ENCODE peak calls at places on chromosomes 16 and 17, in five cellular contexts. G is H1, L is transverse colon, U is stomach, K is K562. F is an unnamed sample.

GRCh38 chr17:14525551-14526455 is 224.9 kb downstream of the HS3ST3B1 start:
- DNase-seq in K (no peak), L (no peak), U (no peak), G (peak; percentile 56), F (no peak)

GRCh38 chr17:19448341-19449268 is 37.6 kb downstream of the RNF112 start:
- DNase-seq in K (no peak), G (no peak), L (no peak), U (no peak), F (peak; percentile 57)

GRCh38 chr17:77240976-77241375 is 100.2 kb downstream of the SEC14L1 start:
- DNase-seq in K (no peak), G (no peak), U (no peak), L (no peak), F (no peak)

GRCh38 chr16:4067262-4068001 is 48.8 kb downstream of the ADCY9 start:
- DNase-seq in G (no peak), U (no peak), K (no peak), L (no peak), F (peak; percentile 35)

GRCh38 chr16:48526058-48526957 is 83.7 kb downstream of the N4BP1 start:
- DNase-seq in K (no peak), U (peak; percentile 57), G (peak; percentile 50), L (peak; percentile 81), F (no peak)

GRCh38 chr16:84689126-84689525 is 10.7 kb upstream of the USP10 start:
- DNase-seq in U (no peak), L (no peak), K (no peak), G (no peak), F (no peak)

GRCh38 chr16:30740364-30741251 is 7.6 kb upstream of the PHKG2 start:
- DNase-seq in U (peak; percentile 95), G (no peak), L (peak; percentile 92), K (peak; percentile 61), F (peak; percentile 78)

GRCh38 chr16:22070361-22071351 is 21.7 kb upstream of the VWA3A start:
- DNase-seq in G (no peak), U (peak; percentile 37), K (no peak), L (no peak), F (no peak)

GRCh38 chr17:46191332-46192210 is 1.7 kb downstream of the KANSL1 start:
- DNase-seq in G (no peak), L (peak; percentile 38), U (no peak), K (peak; percentile 52), F (no peak)

GRCh38 chr17:66920965-66921364 is 43.5 kb upstream of the CACNG4 start:
- DNase-seq in G (no peak), U (no peak), L (no peak), K (no peak), F (no peak)

GRCh38 chr16:57694556-57695377 is at the start of gene DRC7:
- DNase-seq in G (peak; percentile 19), L (peak; percentile 25), K (peak; percentile 82), U (peak; percentile 57), F (no peak)

GRCh38 chr17:79923974-79924638 is 84.9 kb upstream of the CBX4 start:
- DNase-seq in K (peak; percentile 76), G (peak; percentile 50), U (peak; percentile 70), L (peak; percentile 82), F (no peak)

GRCh38 chr16:46620265-46621005 is 744 bp downstream of the SHCBP1 start:
- DNase-seq in K (peak; percentile 22), G (no peak), U (no peak), L (no peak), F (no peak)

GRCh38 chr16:626787-627457 is 3.9 kb upstream of the WFIKKN1 start:
- DNase-seq in L (no peak), K (peak; percentile 55), U (no peak), G (no peak), F (no peak)

GRCh38 chr16:87344931-87345631 is 27.9 kb upstream of the C16orf95 start:
- DNase-seq in U (peak; percentile 34), K (no peak), L (peak; percentile 67), G (no peak), F (no peak)

GRCh38 chr16:525520-526180 is 1.9 kb upstream of the CAPN15 start:
- DNase-seq in L (no peak), U (no peak), G (no peak), K (no peak), F (no peak)

GRCh38 chr16:81697886-81698635 is 81.0 kb upstream of the PLCG2 start:
- DNase-seq in L (no peak), K (no peak), U (no peak), G (no peak), F (no peak)

GRCh38 chr17:76578376-76578775 is 7.3 kb downstream of the ST6GALNAC2 start:
- DNase-seq in G (no peak), U (peak; percentile 40), K (no peak), L (no peak), F (no peak)

GRCh38 chr16:71409038-71409775 is 32.6 kb downstream of the TLE7 start:
- DNase-seq in K (no peak), L (no peak), G (no peak), U (no peak), F (no peak)

GRCh38 chr16:57106767-57107166 is 14.4 kb downstream of the CPNE2 start:
- DNase-seq in K (no peak), U (no peak), L (no peak), G (no peak), F (no peak)

GRCh38 chr17:13283606-13284005 is 265.8 kb upstream of the ELAC2 start:
- DNase-seq in L (no peak), G (no peak), U (no peak), K (no peak), F (no peak)

GRCh38 chr16:1708768-1709180 is 2.8 kb downstream of the MAPK8IP3 start:
- DNase-seq in K (peak; percentile 50), U (no peak), G (no peak), L (no peak), F (no peak)

GRCh38 chr16:11806721-11807120 is 9.7 kb upstream of the ZC3H7A start:
- DNase-seq in K (no peak), G (no peak), L (no peak), U (no peak), F (no peak)

GRCh38 chr17:63960430-63960829 is 12.3 kb downstream of the SCN4A start:
- DNase-seq in G (no peak), K (no peak), L (no peak), U (no peak), F (no peak)

GRCh38 chr17:4553669-4554068 is 1.5 kb downstream of the MYBBP1A start:
- DNase-seq in G (no peak), K (no peak), U (no peak), L (no peak), F (no peak)

GRCh38 chr16:28984619-28985135 is at the start of gene LAT:
- DNase-seq in L (peak; percentile 56), K (no peak), G (no peak), U (peak; percentile 40), F (no peak)

GRCh38 chr17:35373984-35374765 is 754 bp upstream of the SLFN11 start:
- DNase-seq in U (peak; percentile 47), K (no peak), G (no peak), L (peak; percentile 49), F (peak; percentile 39)

GRCh38 chr17:12618557-12618956 is 47.1 kb upstream of the MYOCD start:
- DNase-seq in U (no peak), L (no peak), G (no peak), K (no peak), F (no peak)

GRCh38 chr17:76199466-76199865 is 40.8 kb downstream of the RNF157 start:
- DNase-seq in U (no peak), L (no peak), K (no peak), G (no peak), F (no peak)

GRCh38 chr17:80816241-80817103 is 175.2 kb upstream of the CHMP6 start:
- DNase-seq in G (no peak), U (no peak), K (no peak), L (no peak), F (no peak)

GRCh38 chr17:3510090-3510489 is 34.3 kb downstream of the ASPA start:
- DNase-seq in L (no peak), U (no peak), G (no peak), K (no peak), F (no peak)

GRCh38 chr17:3514873-3515272 is 39.1 kb downstream of the ASPA start:
- DNase-seq in G (no peak), K (no peak), U (no peak), L (no peak), F (no peak)

GRCh38 chr17:3513305-3514035 is 37.7 kb downstream of the ASPA start:
- DNase-seq in U (no peak), G (no peak), K (peak; percentile 39), L (no peak), F (no peak)

GRCh38 chr17:3511841-3512511 is 36.2 kb downstream of the ASPA start:
- DNase-seq in U (no peak), G (no peak), L (no peak), K (no peak), F (no peak)

DNA sequence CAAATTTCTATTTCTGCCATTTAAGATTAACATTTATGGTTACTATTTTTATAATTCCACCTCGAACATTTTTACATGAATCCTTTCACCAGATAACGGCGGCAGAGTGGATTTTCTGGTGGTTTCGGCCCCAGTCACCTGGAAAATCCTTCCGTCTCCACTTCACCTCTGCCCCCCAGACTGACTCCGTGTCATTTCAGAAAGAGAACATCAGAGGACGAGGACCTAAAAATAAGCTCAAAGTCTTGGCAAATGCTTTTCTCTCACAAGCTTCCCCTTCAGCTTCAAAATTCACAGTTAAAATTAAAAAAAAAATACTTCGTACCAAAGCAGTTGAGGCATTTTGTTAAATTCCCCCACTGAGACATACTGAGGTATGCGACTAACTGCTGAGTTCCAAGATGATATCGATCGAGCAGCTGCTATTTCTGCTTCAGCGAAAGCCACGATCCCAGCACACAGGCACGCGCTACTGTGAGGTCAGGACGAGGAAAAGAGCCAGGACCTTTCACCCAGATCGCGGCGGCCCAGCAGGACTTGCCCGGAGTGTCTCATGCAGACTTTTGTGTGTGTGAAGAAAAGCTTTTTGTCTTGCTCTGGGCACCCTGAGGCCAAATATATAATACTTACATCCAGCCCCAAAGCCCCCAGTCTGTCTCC is 36.8 kb downstream of the ASPA start:
- DNase-seq in U (peak; percentile 49), K (no peak), G (no peak), L (peak; percentile 37), F (peak; percentile 66)
- TF ChIP-seq POLR2A in U (no peak), K (no peak), G (no peak), L (no peak), F (no peak)

GRCh38 chr17:73564856-73565255 is 79.4 kb downstream of the SDK2 start:
- DNase-seq in G (no peak), L (peak; percentile 17), K (no peak), U (no peak), F (no peak)
- TF ChIP-seq EP300 in G (no peak), L (no peak), K (no peak), U (no peak), F (no peak)

DNA sequence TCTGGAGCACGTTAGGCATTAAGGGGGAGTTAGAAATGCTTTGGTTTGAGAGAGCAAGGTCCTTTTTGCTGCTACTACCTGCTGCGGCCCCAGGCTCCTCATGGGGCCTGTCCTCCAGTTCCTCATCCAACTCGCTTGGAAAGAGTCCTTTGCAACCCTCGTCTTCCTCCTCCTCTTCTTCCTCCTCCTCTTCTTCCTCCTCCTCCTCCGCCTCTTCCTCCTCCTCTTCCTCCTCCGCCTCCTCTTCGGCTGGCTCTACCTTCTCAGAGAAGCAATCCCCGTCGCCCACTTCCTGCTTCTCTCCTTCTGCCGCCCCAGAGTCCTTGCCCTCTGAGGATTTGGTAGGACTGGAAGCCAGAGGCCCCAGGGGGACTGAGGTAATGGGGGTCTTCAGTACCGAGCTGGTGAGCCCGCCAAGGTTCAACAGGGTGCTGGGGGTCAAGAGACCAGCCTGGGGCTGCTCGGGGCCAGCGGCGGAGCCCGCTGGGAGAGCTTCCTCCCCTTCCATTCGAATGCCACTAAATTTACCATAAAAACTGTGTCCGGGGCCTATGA is 89.3 kb downstream of the ZFHX3 start:
- DNase-seq in U (no peak), K (no peak), G (no peak), L (no peak), F (no peak)
- TF ChIP-seq POLR2A in U (no peak), K (no peak), G (no peak), L (no peak), F (no peak)

GRCh38 chr16:10592611-10593010 is 12.2 kb upstream of the EMP2 start:
- DNase-seq in K (no peak), U (no peak), G (no peak), L (no peak), F (no peak)
- TF ChIP-seq EP300 in K (no peak), U (no peak), G (no peak), L (no peak), F (no peak)